ENCODE peak calls at places on chromosomes 6 and 20, in six cellular contexts. One of them, this sample, is unnamed.

GRCh38 chr6:142187209-142187608 is 40.1 kb downstream of the VTA1 start:
- DNase-seq in GM23338: no peak
- DNase-seq in B cell: no peak
- DNase-seq in neural progenitor cell: no peak
- DNase-seq in hepatocyte: peak
- DNase-seq in astrocyte: peak
- DNase-seq in this sample: no peak

GRCh38 chr20:63968928-63969760 is 586 bp downstream of the ZNF512B start:
- DNase-seq in GM23338: peak
- DNase-seq in B cell: no peak
- DNase-seq in neural progenitor cell: peak
- DNase-seq in hepatocyte: no peak
- DNase-seq in astrocyte: no peak
- DNase-seq in this sample: peak

GRCh38 chr20:19108181-19108580 is 104.3 kb upstream of the SLC24A3 start:
- DNase-seq in GM23338: no peak
- DNase-seq in B cell: no peak
- DNase-seq in neural progenitor cell: no peak
- DNase-seq in hepatocyte: no peak
- DNase-seq in astrocyte: no peak
- DNase-seq in this sample: no peak

GRCh38 chr20:33211817-33212424 is 5.2 kb upstream of the BPIFA3 start:
- DNase-seq in GM23338: peak
- DNase-seq in B cell: peak
- DNase-seq in neural progenitor cell: peak
- DNase-seq in hepatocyte: peak
- DNase-seq in astrocyte: peak
- DNase-seq in this sample: no peak

GRCh38 chr6:75349262-75349984 is 64.8 kb upstream of the TMEM30A start:
- DNase-seq in GM23338: peak
- DNase-seq in B cell: no peak
- DNase-seq in neural progenitor cell: peak
- DNase-seq in hepatocyte: peak
- DNase-seq in astrocyte: peak
- DNase-seq in this sample: no peak

GRCh38 chr20:2221933-2222332 is 73.9 kb upstream of the TGM3 start:
- DNase-seq in GM23338: no peak
- DNase-seq in B cell: no peak
- DNase-seq in neural progenitor cell: no peak
- DNase-seq in hepatocyte: no peak
- DNase-seq in astrocyte: no peak
- DNase-seq in this sample: no peak

GRCh38 chr6:78781001-78781400 is 86.3 kb upstream of the IRAK1BP1 start:
- DNase-seq in GM23338: no peak
- DNase-seq in B cell: no peak
- DNase-seq in neural progenitor cell: no peak
- DNase-seq in hepatocyte: no peak
- DNase-seq in astrocyte: no peak
- DNase-seq in this sample: no peak

GRCh38 chr6:27139753-27140522 is 107.6 kb upstream of the PRSS16 start:
- DNase-seq in GM23338: peak
- DNase-seq in B cell: no peak
- DNase-seq in neural progenitor cell: no peak
- DNase-seq in hepatocyte: peak
- DNase-seq in astrocyte: no peak
- DNase-seq in this sample: no peak

GRCh38 chr20:52748235-52748950 is 223.8 kb upstream of the TSHZ2 start:
- DNase-seq in GM23338: no peak
- DNase-seq in B cell: no peak
- DNase-seq in neural progenitor cell: no peak
- DNase-seq in hepatocyte: no peak
- DNase-seq in astrocyte: no peak
- DNase-seq in this sample: no peak

GRCh38 chr6:75483136-75483952 is 10.3 kb downstream of the FILIP1 start:
- DNase-seq in GM23338: no peak
- DNase-seq in B cell: no peak
- DNase-seq in neural progenitor cell: no peak
- DNase-seq in hepatocyte: no peak
- DNase-seq in astrocyte: no peak
- DNase-seq in this sample: no peak

GRCh38 chr6:48813821-48814220 is 649.2 kb downstream of the MMUT start:
- DNase-seq in GM23338: no peak
- DNase-seq in B cell: no peak
- DNase-seq in neural progenitor cell: no peak
- DNase-seq in hepatocyte: no peak
- DNase-seq in astrocyte: no peak
- DNase-seq in this sample: no peak

GRCh38 chr6:14676084-14676483 is 558.5 kb downstream of the CD83 start:
- DNase-seq in GM23338: no peak
- DNase-seq in B cell: no peak
- DNase-seq in neural progenitor cell: no peak
- DNase-seq in hepatocyte: no peak
- DNase-seq in astrocyte: peak
- DNase-seq in this sample: no peak

GRCh38 chr6:136077834-136078576 is 172.1 kb downstream of the MTFR2 start:
- DNase-seq in GM23338: no peak
- DNase-seq in B cell: no peak
- DNase-seq in neural progenitor cell: no peak
- DNase-seq in hepatocyte: no peak
- DNase-seq in astrocyte: peak
- DNase-seq in this sample: no peak

GRCh38 chr20:57389695-57390603 is 1.2 kb upstream of the RBM38 start:
- DNase-seq in GM23338: peak
- DNase-seq in B cell: peak
- DNase-seq in neural progenitor cell: peak
- DNase-seq in hepatocyte: no peak
- DNase-seq in astrocyte: no peak
- DNase-seq in this sample: peak

GRCh38 chr6:107661291-107661690 is 162.8 kb downstream of the SCML4 start:
- DNase-seq in GM23338: no peak
- DNase-seq in B cell: no peak
- DNase-seq in neural progenitor cell: no peak
- DNase-seq in hepatocyte: no peak
- DNase-seq in astrocyte: no peak
- DNase-seq in this sample: no peak

GRCh38 chr6:109212683-109213082 is 117.4 kb downstream of the CEP57L1 start:
- DNase-seq in GM23338: no peak
- DNase-seq in B cell: no peak
- DNase-seq in neural progenitor cell: no peak
- DNase-seq in hepatocyte: no peak
- DNase-seq in astrocyte: no peak
- DNase-seq in this sample: no peak

GRCh38 chr20:50292324-50293243 is 102.0 kb downstream of the CEBPB start:
- DNase-seq in GM23338: peak
- DNase-seq in B cell: no peak
- DNase-seq in neural progenitor cell: no peak
- DNase-seq in hepatocyte: peak
- DNase-seq in astrocyte: peak
- DNase-seq in this sample: no peak

GRCh38 chr20:10987651-10988383 is 314.0 kb upstream of the JAG1 start:
- DNase-seq in GM23338: no peak
- DNase-seq in B cell: no peak
- DNase-seq in neural progenitor cell: no peak
- DNase-seq in hepatocyte: no peak
- DNase-seq in astrocyte: peak
- DNase-seq in this sample: no peak

GRCh38 chr6:159955945-159956361 is 12.9 kb upstream of the IGF2R start:
- DNase-seq in GM23338: no peak
- DNase-seq in B cell: no peak
- DNase-seq in neural progenitor cell: no peak
- DNase-seq in hepatocyte: no peak
- DNase-seq in astrocyte: no peak
- DNase-seq in this sample: no peak

GRCh38 chr6:112223070-112223861 is 31.1 kb downstream of the LAMA4 start:
- DNase-seq in GM23338: no peak
- DNase-seq in B cell: no peak
- DNase-seq in neural progenitor cell: no peak
- DNase-seq in hepatocyte: peak
- DNase-seq in astrocyte: peak
- DNase-seq in this sample: no peak

GRCh38 chr6:15953152-15953880 is 175.6 kb upstream of the MYLIP start:
- DNase-seq in GM23338: peak
- DNase-seq in B cell: no peak
- DNase-seq in neural progenitor cell: no peak
- DNase-seq in hepatocyte: no peak
- DNase-seq in astrocyte: no peak
- DNase-seq in this sample: no peak

DNA sequence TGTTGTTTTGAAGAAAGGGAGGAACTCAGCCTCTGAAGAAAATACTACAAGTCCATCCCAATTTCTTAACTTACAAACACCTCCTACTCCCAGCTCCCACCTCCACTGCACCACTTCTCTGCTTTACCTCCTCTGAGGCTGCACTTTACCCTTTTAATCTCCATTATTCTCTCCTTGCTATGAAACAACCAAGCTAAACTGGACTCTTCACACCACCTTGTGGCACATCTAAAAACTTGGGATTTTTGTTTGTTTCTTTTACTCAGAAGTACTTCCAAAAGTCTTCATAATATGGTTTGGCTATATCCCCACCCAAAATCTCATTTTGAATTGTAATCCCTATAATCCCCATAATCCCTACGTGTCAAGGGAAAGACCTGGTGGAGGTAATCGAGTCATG is 142.2 kb downstream of the MOXD1 start:
- DNase-seq in GM23338: peak
- DNase-seq in B cell: no peak
- DNase-seq in neural progenitor cell: peak
- DNase-seq in hepatocyte: peak
- DNase-seq in astrocyte: peak
- DNase-seq in this sample: no peak
- TF ChIP-seq CTCF in GM23338: peak
- TF ChIP-seq CTCF in B cell: no peak
- TF ChIP-seq CTCF in neural progenitor cell: peak
- TF ChIP-seq CTCF in hepatocyte: peak
- TF ChIP-seq CTCF in astrocyte: peak
- TF ChIP-seq CTCF in this sample: no peak

DNA sequence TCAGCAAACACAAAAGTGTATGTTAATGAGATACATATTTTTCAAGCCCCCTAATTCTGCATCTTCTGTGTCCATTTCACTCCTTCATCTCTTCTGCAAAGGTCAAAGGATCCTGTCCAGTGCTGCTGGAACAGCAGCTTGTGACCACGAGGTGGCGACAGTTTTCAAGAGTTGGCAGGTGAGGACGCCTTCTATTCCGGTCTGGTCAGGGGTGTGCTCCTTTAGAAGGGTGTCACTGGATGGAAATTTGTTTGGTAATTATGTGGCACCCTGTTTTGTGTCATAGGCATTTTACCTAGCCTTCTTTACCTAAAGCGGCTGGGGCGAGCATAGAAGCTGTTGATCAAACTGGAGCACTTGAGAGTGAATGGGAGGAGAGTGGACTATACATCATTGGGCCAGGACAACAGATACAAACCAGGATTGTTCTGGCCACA is 32.9 kb upstream of the ERVFRD-1 start:
- DNase-seq in GM23338: peak
- DNase-seq in B cell: peak
- DNase-seq in neural progenitor cell: peak
- DNase-seq in hepatocyte: peak
- DNase-seq in astrocyte: peak
- DNase-seq in this sample: peak
- TF ChIP-seq CTCF in GM23338: peak
- TF ChIP-seq CTCF in B cell: peak
- TF ChIP-seq CTCF in neural progenitor cell: peak
- TF ChIP-seq CTCF in hepatocyte: peak
- TF ChIP-seq CTCF in astrocyte: peak
- TF ChIP-seq CTCF in this sample: peak

GRCh38 chr20:12566596-12566995 is 442.2 kb upstream of the SPTLC3 start:
- DNase-seq in GM23338: no peak
- DNase-seq in B cell: no peak
- DNase-seq in neural progenitor cell: no peak
- DNase-seq in hepatocyte: no peak
- DNase-seq in astrocyte: no peak
- DNase-seq in this sample: no peak

GRCh38 chr20:12575352-12576095 is 433.2 kb upstream of the SPTLC3 start:
- DNase-seq in GM23338: no peak
- DNase-seq in B cell: no peak
- DNase-seq in neural progenitor cell: no peak
- DNase-seq in hepatocyte: peak
- DNase-seq in astrocyte: no peak
- DNase-seq in this sample: no peak

GRCh38 chr20:12564982-12565381 is 443.8 kb upstream of the SPTLC3 start:
- DNase-seq in GM23338: no peak
- DNase-seq in B cell: no peak
- DNase-seq in neural progenitor cell: no peak
- DNase-seq in hepatocyte: no peak
- DNase-seq in astrocyte: no peak
- DNase-seq in this sample: no peak

GRCh38 chr20:12573428-12573827 is 435.3 kb upstream of the SPTLC3 start:
- DNase-seq in GM23338: no peak
- DNase-seq in B cell: no peak
- DNase-seq in neural progenitor cell: no peak
- DNase-seq in hepatocyte: no peak
- DNase-seq in astrocyte: no peak
- DNase-seq in this sample: no peak

DNA sequence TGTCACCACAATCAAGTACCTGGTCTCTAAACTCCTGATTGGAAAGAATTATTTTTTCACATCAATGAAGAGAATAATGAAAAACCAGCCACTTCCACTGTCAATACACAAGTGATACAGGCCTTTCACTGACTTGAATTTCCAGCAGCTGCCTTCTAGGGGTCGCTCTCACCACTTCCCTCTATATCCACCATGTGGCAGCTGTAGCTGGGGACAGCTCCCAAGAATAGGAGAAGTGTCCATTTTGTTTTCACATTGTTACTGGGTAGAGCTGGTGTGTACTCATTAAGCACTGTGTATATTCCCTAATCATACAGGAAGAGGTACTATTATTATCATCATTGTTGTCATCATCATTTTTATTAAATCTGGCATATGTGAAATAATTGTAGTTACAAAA is 438.4 kb upstream of the SPTLC3 start:
- DNase-seq in GM23338: peak
- DNase-seq in B cell: no peak
- DNase-seq in neural progenitor cell: peak
- DNase-seq in hepatocyte: peak
- DNase-seq in astrocyte: no peak
- DNase-seq in this sample: no peak
- TF ChIP-seq CTCF in GM23338: peak
- TF ChIP-seq CTCF in B cell: no peak
- TF ChIP-seq CTCF in neural progenitor cell: peak
- TF ChIP-seq CTCF in hepatocyte: peak
- TF ChIP-seq CTCF in astrocyte: peak
- TF ChIP-seq CTCF in this sample: no peak

DNA sequence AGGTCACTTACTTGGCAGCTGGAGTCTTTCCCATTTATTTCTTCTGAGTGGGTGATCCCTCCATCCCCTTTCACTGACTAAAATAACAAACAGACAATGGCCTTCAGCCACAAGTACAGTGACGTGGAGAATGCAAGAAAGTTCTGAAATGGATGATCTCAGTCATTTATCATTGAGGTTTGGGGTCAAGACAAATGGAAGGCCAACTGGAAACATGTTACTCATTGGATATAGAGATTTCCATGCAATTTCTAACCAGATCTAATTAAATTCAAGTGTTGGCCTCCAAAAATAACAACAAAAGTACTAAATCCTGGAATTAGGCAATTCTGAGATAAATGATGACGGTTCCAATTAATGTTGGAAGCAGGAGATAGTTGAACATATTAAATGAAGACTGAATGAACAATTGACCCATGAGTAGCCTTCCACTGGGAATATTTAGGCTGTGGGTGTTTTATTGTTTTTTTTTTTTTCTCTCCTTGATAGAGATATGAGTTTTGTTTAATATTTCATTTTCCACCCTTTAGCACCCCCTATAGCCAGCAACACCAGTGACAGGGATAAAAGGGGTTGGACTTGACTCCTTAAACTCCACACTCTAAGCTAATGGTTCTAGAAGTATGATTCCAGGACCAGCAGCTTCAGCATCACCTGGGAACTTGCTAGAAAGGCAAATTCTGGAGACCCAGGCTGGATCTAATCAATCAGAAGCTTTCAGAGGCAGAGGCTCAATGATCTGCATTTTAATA is 112.8 kb downstream of the BCAS1 start:
- DNase-seq in GM23338: peak
- DNase-seq in B cell: no peak
- DNase-seq in neural progenitor cell: no peak
- DNase-seq in hepatocyte: no peak
- DNase-seq in astrocyte: peak
- DNase-seq in this sample: no peak
- TF ChIP-seq CTCF in GM23338: peak
- TF ChIP-seq CTCF in B cell: no peak
- TF ChIP-seq CTCF in neural progenitor cell: no peak
- TF ChIP-seq CTCF in hepatocyte: no peak
- TF ChIP-seq CTCF in astrocyte: no peak
- TF ChIP-seq CTCF in this sample: no peak

This sample was measured in natural killer cell.